ENCODE peak calls at places on chromosomes 6 and 20, in eight cellular contexts. I is AG09309, W is testis, Z is GM20000, K is fibroblast of villous mesenchyme, N is body of pancreas, U is heart left ventricle, B is transverse colon. O is an unnamed sample.

GRCh38 chr20:35773154-35773751 is 1.4 kb downstream of the PHF20 start:
- DNase-seq in W (peak; percentile 32), U (no peak), N (no peak), K (peak; percentile 66), B (peak; percentile 55), I (no peak), Z (peak; percentile 41), O (no peak)

GRCh38 chr6:44237813-44238433 is 9.0 kb upstream of the HSP90AB1 start:
- DNase-seq in W (peak; percentile 85), Z (peak; percentile 88), U (peak; percentile 80), I (no peak), N (peak; percentile 84), K (peak; percentile 59), B (peak; percentile 85), O (peak; percentile 85)

GRCh38 chr6:53956068-53956711 is 155.1 kb upstream of the MLIP start:
- DNase-seq in B (peak; percentile 84), I (peak; percentile 21), K (peak; percentile 76), Z (peak; percentile 38), W (peak; percentile 82), N (peak; percentile 75), U (peak; percentile 75), O (peak; percentile 71)

GRCh38 chr6:27177454-27178000 is 70.0 kb upstream of the PRSS16 start:
- DNase-seq in B (peak; percentile 88), U (peak; percentile 74), K (peak; percentile 80), N (peak; percentile 80), I (no peak), W (peak; percentile 84), Z (peak; percentile 65), O (peak; percentile 79)

GRCh38 chr20:13148961-13149360 is 72.1 kb upstream of the ISM1 start:
- DNase-seq in Z (no peak), B (no peak), U (no peak), N (no peak), K (no peak), I (no peak), W (no peak), O (no peak)

GRCh38 chr6:163901681-163902080 is 487.2 kb downstream of the QKI start:
- DNase-seq in N (no peak), B (no peak), I (no peak), W (no peak), Z (no peak), K (no peak), U (no peak), O (no peak)

GRCh38 chr20:37344506-37345338 is 1.2 kb upstream of the SRC start:
- DNase-seq in I (no peak), B (peak; percentile 87), Z (no peak), N (peak; percentile 77), W (no peak), K (peak; percentile 19), U (no peak), O (no peak)

GRCh38 chr6:106540432-106540831 is 88.9 kb downstream of the RTN4IP1 start:
- DNase-seq in I (no peak), B (no peak), K (peak; percentile 34), U (no peak), Z (no peak), N (no peak), W (no peak), O (no peak)

GRCh38 chr6:104526383-104526782 is 333.3 kb downstream of the HACE1 start:
- DNase-seq in Z (no peak), N (peak; percentile 13), U (no peak), B (no peak), W (no peak), K (peak; percentile 54), I (no peak), O (no peak)

GRCh38 chr6:104525677-104526322 is 333.9 kb downstream of the HACE1 start:
- DNase-seq in K (peak; percentile 83), U (peak; percentile 64), W (peak; percentile 89), B (peak; percentile 66), Z (peak; percentile 74), N (peak; percentile 65), I (peak; percentile 17), O (peak; percentile 68)

GRCh38 chr6:104527311-104527710 is 332.4 kb downstream of the HACE1 start:
- DNase-seq in Z (no peak), N (no peak), U (peak; percentile 24), W (no peak), I (no peak), B (no peak), K (no peak), O (no peak)

GRCh38 chr6:104531591-104531990 is 328.1 kb downstream of the HACE1 start:
- DNase-seq in N (no peak), K (no peak), B (no peak), U (no peak), I (no peak), W (no peak), Z (no peak), O (no peak)

DNA sequence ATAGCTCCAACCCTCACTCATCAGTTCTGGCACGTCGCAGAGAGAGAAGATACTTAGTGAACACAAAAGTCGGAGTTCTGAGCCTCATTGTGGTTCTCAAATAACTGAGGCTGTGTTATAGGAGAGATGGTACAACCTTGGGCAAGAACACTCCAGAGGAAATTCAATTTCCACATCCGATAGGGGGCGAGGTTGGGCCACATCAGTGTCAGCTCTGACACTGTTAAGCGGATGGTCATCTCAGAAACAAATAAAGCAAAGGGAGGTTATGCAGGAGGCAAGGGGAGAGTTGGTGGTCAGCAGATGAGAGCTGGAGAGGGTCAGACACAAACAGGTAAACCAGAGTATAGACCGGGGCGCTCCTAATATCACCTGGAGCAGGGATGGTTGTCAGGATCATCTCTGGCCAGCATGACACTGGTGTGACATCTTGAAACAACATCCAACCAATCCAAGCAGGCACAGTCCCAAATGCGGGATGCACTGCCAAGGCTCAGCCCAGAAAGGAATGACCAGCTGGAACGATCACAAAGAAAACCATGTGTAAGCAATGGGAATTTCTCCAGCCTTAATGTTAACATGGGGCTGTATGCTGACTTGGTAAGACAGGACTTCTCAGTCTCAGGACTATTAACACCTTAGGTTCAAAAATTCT is 331.8 kb downstream of the HACE1 start:
- DNase-seq in W (peak; percentile 15), Z (no peak), N (peak; percentile 44), B (peak; percentile 45), K (peak; percentile 64), U (no peak), I (no peak), O (no peak)
- TF ChIP-seq CTCF in W (peak; percentile 14), Z (no peak), N (peak; percentile 39), B (peak; percentile 39), K (peak; percentile 60), U (peak; percentile 8), I (peak; percentile 46), O (peak; percentile 16)

DNA sequence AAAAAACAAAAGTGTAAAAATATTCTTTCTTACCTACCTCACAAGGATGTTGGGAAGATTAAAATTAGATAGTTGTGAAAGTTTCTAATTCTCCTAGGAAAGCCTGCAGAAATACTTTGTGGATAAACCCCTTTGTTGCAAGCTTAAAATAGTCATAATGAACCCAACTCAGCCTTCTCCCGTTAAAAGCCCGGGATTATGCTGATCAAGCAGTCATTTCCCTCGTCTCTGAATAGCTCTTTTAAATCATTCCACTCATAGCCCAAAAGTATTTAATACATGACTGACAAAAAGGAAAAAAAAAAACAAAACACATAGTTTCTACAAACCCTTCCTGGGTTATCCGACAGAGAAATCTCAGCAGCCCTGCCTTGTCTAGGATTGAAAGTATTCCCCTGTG is 10.9 kb upstream of the METTL24 start:
- DNase-seq in U (no peak), W (no peak), K (no peak), I (no peak), Z (no peak), B (no peak), N (no peak), O (no peak)
- TF ChIP-seq CTCF in U (no peak), W (no peak), K (no peak), I (no peak), Z (no peak), B (no peak), N (no peak), O (no peak)

GRCh38 chr20:32527052-32527446 is 58.1 kb downstream of the NOL4L start:
- DNase-seq in Z (no peak), W (no peak), N (no peak), U (no peak), I (no peak), B (no peak), K (no peak), O (no peak)

GRCh38 chr20:32524871-32525501 is 60.1 kb downstream of the NOL4L start:
- DNase-seq in N (peak; percentile 85), U (peak; percentile 86), Z (no peak), I (no peak), B (peak; percentile 48), K (no peak), W (peak; percentile 92), O (peak; percentile 90)

GRCh38 chr20:32526561-32526960 is 58.6 kb downstream of the NOL4L start:
- DNase-seq in Z (no peak), W (no peak), B (no peak), N (no peak), U (no peak), K (no peak), I (no peak), O (no peak)

GRCh38 chr20:32527447-32528055 is 57.6 kb downstream of the NOL4L start:
- DNase-seq in B (no peak), N (no peak), U (no peak), K (no peak), W (no peak), I (no peak), Z (no peak), O (no peak)

GRCh38 chr20:32526125-32526524 is 59.0 kb downstream of the NOL4L start:
- DNase-seq in Z (no peak), U (no peak), I (no peak), B (no peak), W (no peak), K (no peak), N (no peak), O (no peak)
- TF ChIP-seq CTCF in Z (no peak), U (no peak), I (no peak), B (no peak), W (no peak), K (no peak), N (no peak), O (no peak)

GRCh38 chr6:139448094-139448649 is 73.7 kb upstream of the CITED2 start:
- DNase-seq in N (no peak), I (no peak), K (no peak), Z (peak; percentile 45), W (no peak), U (no peak), B (no peak), O (no peak)

GRCh38 chr6:139446104-139446715 is 71.8 kb upstream of the CITED2 start:
- DNase-seq in K (no peak), N (no peak), I (no peak), U (no peak), B (no peak), Z (no peak), W (no peak), O (no peak)

GRCh38 chr6:139446768-139447167 is 72.3 kb upstream of the CITED2 start:
- DNase-seq in B (no peak), I (no peak), K (no peak), Z (no peak), W (no peak), U (no peak), N (no peak), O (no peak)

GRCh38 chr6:139449611-139450000 is 75.2 kb upstream of the CITED2 start:
- DNase-seq in N (no peak), W (no peak), I (no peak), Z (no peak), U (no peak), K (peak; percentile 48), B (no peak), O (no peak)

DNA sequence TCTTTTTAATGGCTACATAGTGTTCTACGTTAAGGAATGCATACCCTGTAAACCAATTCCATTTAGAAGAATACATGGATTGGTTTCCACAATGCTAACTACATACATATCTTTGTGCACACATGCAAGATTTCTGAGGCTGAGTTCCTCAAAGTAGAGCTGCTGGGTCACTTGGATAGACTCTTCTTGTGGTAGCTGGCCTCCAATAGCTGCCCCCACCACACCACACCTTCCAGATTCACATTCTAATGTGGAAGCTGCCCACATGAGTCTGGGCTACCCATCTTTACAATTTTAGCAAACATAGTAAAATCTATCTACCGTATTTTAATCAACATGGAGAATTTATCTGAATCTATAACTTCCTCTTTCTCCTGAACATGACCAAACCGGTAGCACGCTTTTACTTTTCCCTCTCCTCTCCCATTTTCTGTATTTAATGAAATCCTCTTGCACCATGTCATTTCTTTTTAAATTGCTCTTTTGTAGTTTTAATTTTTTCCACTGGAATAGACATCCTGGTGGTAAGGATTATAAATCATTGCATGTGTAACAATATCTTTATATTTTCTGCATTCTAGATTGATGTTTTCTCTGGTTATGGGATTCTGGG is 74.7 kb upstream of the CITED2 start:
- DNase-seq in U (no peak), K (no peak), W (no peak), I (no peak), B (no peak), N (no peak), Z (no peak), O (no peak)
- TF ChIP-seq CTCF in U (no peak), K (no peak), W (no peak), I (no peak), B (no peak), N (no peak), Z (no peak), O (no peak)